ENCODE peak calls at places on chromosomes 5 and 9, in seven cellular contexts. W is epithelial cell of esophagus; P is GM04504; Z is NCI-H69; L is AML-193; U is BJ; T is activated effector memory CD4-positive, alpha-beta T cell treated with Interleukin-2 at 50 U/mL for 16 hours. D is an unnamed sample.

GRCh38 chr5:150322202-150322601 is 19.5 kb upstream of the ARSI start:
- DNase-seq in U (no peak), L (no peak), P (no peak), Z (no peak), W (peak; percentile 93), T (no peak), D (no peak)

GRCh38 chr5:111928501-111928900 is 171.5 kb upstream of the NREP start:
- DNase-seq in W (no peak), P (no peak), Z (no peak), T (no peak), U (no peak), L (no peak), D (no peak)

GRCh38 chr9:116576386-116576785 is 110.7 kb upstream of the TRIM32 start:
- DNase-seq in U (no peak), L (no peak), P (no peak), W (peak; percentile 29), T (no peak), Z (no peak), D (no peak)

GRCh38 chr9:133738806-133739150 is 626 bp upstream of the SARDH start:
- DNase-seq in Z (no peak), P (no peak), T (no peak), W (no peak), U (no peak), L (no peak), D (no peak)

GRCh38 chr5:159051431-159052281 is 48.1 kb downstream of the EBF1 start:
- DNase-seq in L (no peak), W (peak; percentile 6), Z (peak; percentile 26), U (no peak), T (no peak), P (no peak), D (peak; percentile 52)

GRCh38 chr9:112793213-112793810 is 42.8 kb downstream of the SNX30 start:
- DNase-seq in P (peak; percentile 37), W (peak; percentile 63), L (peak; percentile 63), U (no peak), Z (peak; percentile 77), T (peak; percentile 67), D (peak; percentile 75)

GRCh38 chr9:37197158-37198033 is 77.0 kb downstream of the ZCCHC7 start:
- DNase-seq in L (no peak), T (no peak), W (peak; percentile 76), P (no peak), U (no peak), Z (peak; percentile 37), D (no peak)

GRCh38 chr9:88792502-88792901 is 198.8 kb upstream of the S1PR3 start:
- DNase-seq in W (no peak), P (no peak), Z (no peak), L (no peak), U (no peak), T (no peak), D (no peak)

GRCh38 chr5:88245893-88246244 is 22.8 kb downstream of the TMEM161B start:
- DNase-seq in L (no peak), W (no peak), Z (no peak), U (no peak), T (no peak), P (no peak), D (no peak)

GRCh38 chr5:147509710-147510651 is at the start of gene DPYSL3:
- DNase-seq in Z (peak; percentile 89), P (no peak), L (no peak), T (no peak), W (peak; percentile 70), U (no peak), D (peak; percentile 66)

GRCh38 chr9:121987312-121987711 is 105.8 kb downstream of the TTLL11 start:
- DNase-seq in L (no peak), T (no peak), P (no peak), U (no peak), Z (no peak), W (no peak), D (no peak)

GRCh38 chr9:33044677-33045282 is 19.7 kb downstream of the DNAJA1 start:
- DNase-seq in P (no peak), T (no peak), U (no peak), W (peak; percentile 53), L (no peak), Z (peak; percentile 85), D (peak; percentile 67)

GRCh38 chr9:4400731-4401130 is 89.5 kb upstream of the SLC1A1 start:
- DNase-seq in P (no peak), T (no peak), W (no peak), Z (no peak), U (no peak), L (no peak), D (no peak)

GRCh38 chr5:42555797-42556196 is 132.6 kb downstream of the GHR start:
- DNase-seq in U (no peak), T (no peak), Z (no peak), P (no peak), W (peak; percentile 90), L (no peak), D (peak; percentile 47)

GRCh38 chr9:15133488-15133887 is 173.5 kb downstream of the TTC39B start:
- DNase-seq in U (no peak), L (no peak), T (no peak), P (no peak), W (no peak), Z (no peak), D (no peak)

GRCh38 chr9:83623634-83623991 is 670 bp downstream of the IDNK start:
- DNase-seq in L (peak; percentile 37), U (no peak), P (no peak), Z (no peak), T (no peak), W (no peak), D (no peak)

GRCh38 chr9:117355542-117355941 is 59.3 kb downstream of the ASTN2 start:
- DNase-seq in P (no peak), W (no peak), T (no peak), L (no peak), Z (peak; percentile 29), U (no peak), D (no peak)

GRCh38 chr9:130461218-130461630 is 16.5 kb downstream of the ASS1 start:
- DNase-seq in L (peak; percentile 9), T (peak; percentile 44), P (no peak), Z (peak; percentile 76), U (no peak), W (peak; percentile 27), D (no peak)

GRCh38 chr5:10594591-10595210 is 30.8 kb downstream of the ANKRD33B start:
- DNase-seq in Z (peak; percentile 35), L (no peak), U (no peak), T (no peak), P (no peak), W (peak; percentile 19), D (no peak)

GRCh38 chr5:67156976-67157583 is 39.5 kb downstream of the CD180 start:
- DNase-seq in Z (peak; percentile 66), U (no peak), L (peak; percentile 21), T (peak; percentile 42), P (no peak), W (peak; percentile 61), D (no peak)

GRCh38 chr5:317086-317811 is 4.3 kb upstream of the AHRR start:
- DNase-seq in L (peak; percentile 61), P (peak; percentile 65), W (peak; percentile 55), T (no peak), Z (no peak), U (no peak), D (no peak)

GRCh38 chr5:127418378-127418777 is 99.1 kb upstream of the PRRC1 start:
- DNase-seq in W (no peak), P (no peak), T (no peak), U (no peak), L (no peak), Z (no peak), D (no peak)

GRCh38 chr5:83401122-83401620 is 70.4 kb upstream of the VCAN start:
- DNase-seq in Z (no peak), L (no peak), T (no peak), P (no peak), U (no peak), W (no peak), D (no peak)

GRCh38 chr9:136700959-136701664 is 11.3 kb upstream of the DIPK1B start:
- DNase-seq in U (no peak), W (peak; percentile 38), Z (no peak), P (no peak), L (no peak), T (peak; percentile 8), D (no peak)

GRCh38 chr9:131292937-131293336 is 3.4 kb downstream of the PLPP7 start:
- DNase-seq in Z (no peak), U (no peak), T (no peak), W (no peak), L (no peak), P (no peak), D (no peak)

GRCh38 chr9:84261082-84261746 is 79.3 kb downstream of the SLC28A3 start:
- DNase-seq in P (peak; percentile 53), U (peak; percentile 14), L (peak; percentile 44), T (peak; percentile 15), W (peak; percentile 83), Z (peak; percentile 84), D (peak; percentile 84)

GRCh38 chr5:171863928-171864327 is 78.3 kb downstream of the SMIM23 start:
- DNase-seq in T (no peak), Z (no peak), P (peak; percentile 40), W (peak; percentile 82), U (peak; percentile 19), L (no peak), D (no peak)

GRCh38 chr9:132697230-132697629 is 27.0 kb downstream of the GTF3C4 start:
- DNase-seq in W (no peak), Z (no peak), L (no peak), P (no peak), U (no peak), T (no peak), D (no peak)

GRCh38 chr9:38316166-38316765 is 76.2 kb upstream of the ALDH1B1 start:
- DNase-seq in T (no peak), U (no peak), P (no peak), W (no peak), L (no peak), Z (no peak), D (peak; percentile 34)